ENCODE peak calls at places on chromosomes 5 and 9, in six cellular contexts. K is H1, D is AG09309, T is transverse colon, I is AG10803, U is GM13976. Q is an unnamed sample.

GRCh38 chr5:148912714-148913398 is 86.4 kb downstream of the ADRB2 start:
- DNase-seq in T (no peak), D (peak; percentile 88), K (peak; percentile 53), U (no peak), I (peak; percentile 96), Q (no peak)

GRCh38 chr5:148125641-148126040 is 42.7 kb upstream of the SPINK14 start:
- DNase-seq in D (peak; percentile 4), U (no peak), K (no peak), I (no peak), T (no peak), Q (no peak)

GRCh38 chr5:5494489-5495402 is 72.3 kb downstream of the ICE1 start:
- DNase-seq in U (peak; percentile 82), K (peak; percentile 96), T (peak; percentile 90), I (peak; percentile 33), D (no peak), Q (peak; percentile 82)

GRCh38 chr5:112329429-112330090 is 89.5 kb downstream of the EPB41L4A start:
- DNase-seq in U (peak; percentile 27), T (no peak), I (no peak), K (no peak), D (no peak), Q (peak; percentile 35)

GRCh38 chr5:33978307-33978706 is 6.2 kb downstream of the SLC45A2 start:
- DNase-seq in D (no peak), U (no peak), T (no peak), I (no peak), K (no peak), Q (no peak)

GRCh38 chr9:124835026-124835501 is 18.2 kb upstream of the WDR38 start:
- DNase-seq in D (no peak), I (peak; percentile 45), K (no peak), T (peak; percentile 64), U (no peak), Q (no peak)

GRCh38 chr9:128912270-128912853 is 8.4 kb upstream of the PHYHD1 start:
- DNase-seq in I (peak; percentile 85), U (no peak), D (no peak), T (no peak), K (no peak), Q (no peak)

GRCh38 chr5:90479611-90480385 is 5.1 kb downstream of the POLR3G start:
- DNase-seq in T (no peak), D (no peak), I (peak; percentile 27), U (no peak), K (no peak), Q (no peak)

GRCh38 chr9:120866651-120867050 is 10.3 kb downstream of the PHF19 start:
- DNase-seq in D (no peak), I (no peak), U (no peak), T (no peak), K (no peak), Q (no peak)

GRCh38 chr5:92907914-92908606 is 673.0 kb downstream of the NR2F1-AS1 start:
- DNase-seq in K (no peak), U (no peak), D (peak; percentile 34), I (peak; percentile 46), T (no peak), Q (peak; percentile 4)

GRCh38 chr9:27888661-27889295 is 315.5 kb upstream of the C9orf72 start:
- DNase-seq in K (peak; percentile 91), D (no peak), T (peak; percentile 33), U (peak; percentile 22), I (no peak), Q (peak; percentile 18)

GRCh38 chr9:16459421-16460148 is 410.9 kb downstream of the BNC2 start:
- DNase-seq in K (no peak), I (no peak), T (no peak), D (no peak), U (no peak), Q (no peak)

GRCh38 chr9:137369911-137370630 is 52.9 kb downstream of the EXD3 start:
- DNase-seq in K (peak; percentile 41), D (no peak), I (no peak), T (no peak), U (no peak), Q (no peak)

GRCh38 chr9:103082494-103082893 is 87.4 kb downstream of the CYLC2 start:
- DNase-seq in K (no peak), T (no peak), D (no peak), I (no peak), U (no peak), Q (no peak)

GRCh38 chr5:163890211-163890610 is 384.8 kb downstream of the MAT2B start:
- DNase-seq in T (no peak), D (no peak), K (no peak), U (no peak), I (no peak), Q (no peak)

GRCh38 chr5:130965342-130965741 is 199.7 kb downstream of the HINT1 start:
- DNase-seq in K (no peak), D (no peak), T (no peak), U (no peak), I (no peak), Q (no peak)

GRCh38 chr9:109012009-109012875 is 1.1 kb downstream of the CTNNAL1 start:
- DNase-seq in U (peak; percentile 47), T (peak; percentile 54), D (peak; percentile 91), K (no peak), I (peak; percentile 95), Q (peak; percentile 62)

GRCh38 chr5:177982072-177982727 is 13.8 kb downstream of the PROP1 start:
- DNase-seq in T (no peak), K (peak; percentile 85), I (no peak), D (no peak), U (peak; percentile 64), Q (no peak)

GRCh38 chr9:98521141-98521540 is 187.6 kb downstream of the GABBR2 start:
- DNase-seq in K (no peak), I (peak; percentile 87), U (no peak), D (peak; percentile 34), T (no peak), Q (no peak)

GRCh38 chr9:34334337-34334824 is 5.0 kb downstream of the NUDT2 start:
- DNase-seq in T (no peak), D (no peak), K (no peak), U (no peak), I (peak; percentile 3), Q (no peak)

GRCh38 chr5:154086641-154087040 is 47.9 kb downstream of the MFAP3 start:
- DNase-seq in T (no peak), I (peak; percentile 47), U (no peak), D (no peak), K (no peak), Q (no peak)

GRCh38 chr5:107388111-107388861 is 282.5 kb downstream of the EFNA5 start:
- DNase-seq in K (no peak), D (peak; percentile 93), T (no peak), U (no peak), I (peak; percentile 99), Q (peak; percentile 20)

GRCh38 chr5:4330327-4330726 is 734.7 kb downstream of the IRX1 start:
- DNase-seq in D (no peak), T (no peak), U (no peak), I (no peak), K (no peak), Q (no peak)

GRCh38 chr5:56281489-56282163 is 48.5 kb upstream of the ANKRD55 start:
- DNase-seq in T (no peak), I (no peak), K (no peak), D (no peak), U (no peak), Q (no peak)

GRCh38 chr5:59126665-59127354 is 543.9 kb downstream of the RAB3C start:
- DNase-seq in K (no peak), U (no peak), I (peak; percentile 61), D (no peak), T (no peak), Q (no peak)

DNA sequence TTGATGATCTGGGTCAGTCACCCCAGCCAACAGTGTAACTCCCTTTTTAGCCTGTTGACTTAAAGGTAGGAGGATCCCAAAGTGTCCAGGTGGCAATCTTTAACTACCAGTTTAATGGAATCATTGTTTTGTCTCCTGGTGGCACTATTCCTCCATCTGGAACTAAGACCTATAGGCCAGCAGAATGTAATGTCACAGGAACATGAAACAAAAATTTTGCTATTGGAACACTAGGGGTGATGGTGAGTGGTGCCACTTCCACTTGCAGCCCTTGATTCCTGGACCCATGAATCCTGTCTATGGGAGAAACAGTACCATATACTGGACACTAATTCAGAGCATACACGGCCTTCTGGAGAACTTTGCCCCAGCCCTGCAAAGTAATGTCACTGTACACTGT is 219.5 kb upstream of the RASA1 start:
- DNase-seq in I (no peak), U (no peak), K (no peak), D (no peak), T (no peak), Q (no peak)
- TF ChIP-seq CTCF in I (no peak), U (no peak), K (no peak), D (no peak), T (no peak), Q (no peak)

GRCh38 chr5:21663082-21663481 is 1190.1 kb downstream of the CDH12 start:
- DNase-seq in T (no peak), K (peak; percentile 60), D (no peak), I (no peak), U (no peak), Q (no peak)
- TF ChIP-seq CTCF in T (no peak), K (peak; percentile 6), D (no peak), I (no peak), U (no peak), Q (no peak)

GRCh38 chr5:171107650-171108049 is 201.4 kb upstream of the TLX3 start:
- DNase-seq in D (no peak), T (no peak), I (no peak), K (no peak), U (no peak), Q (no peak)
- TF ChIP-seq CTCF in D (no peak), T (no peak), I (no peak), K (no peak), U (no peak), Q (no peak)

GRCh38 chr9:33198163-33198562 is 31.0 kb upstream of the B4GALT1 start:
- DNase-seq in D (peak; percentile 57), U (no peak), K (no peak), I (peak; percentile 93), T (no peak), Q (no peak)

GRCh38 chr9:33192493-33193245 is 25.5 kb upstream of the B4GALT1 start:
- DNase-seq in I (peak; percentile 61), D (no peak), U (no peak), K (no peak), T (no peak), Q (no peak)

GRCh38 chr9:33196736-33197135 is 29.6 kb upstream of the B4GALT1 start:
- DNase-seq in U (no peak), T (no peak), I (peak; percentile 52), D (no peak), K (no peak), Q (no peak)

GRCh38 chr9:33193818-33194217 is 26.7 kb upstream of the B4GALT1 start:
- DNase-seq in I (no peak), D (no peak), U (no peak), T (no peak), K (no peak), Q (no peak)

GRCh38 chr9:33197279-33197678 is 30.1 kb upstream of the B4GALT1 start:
- DNase-seq in K (no peak), U (no peak), T (no peak), I (peak; percentile 49), D (no peak), Q (no peak)
- TF ChIP-seq CTCF in K (no peak), U (no peak), T (no peak), I (no peak), D (no peak), Q (no peak)

GRCh38 chr5:166382031-166382430 is 1909.4 kb upstream of the WWC1 start:
- DNase-seq in I (no peak), U (no peak), K (peak; percentile 64), D (no peak), T (no peak), Q (no peak)
- TF ChIP-seq CTCF in I (no peak), U (no peak), K (peak; percentile 37), D (no peak), T (no peak), Q (no peak)